ENCODE peak calls at places on chromosomes 3 and 15, in four cellular contexts. S is HTR-8/SVneo, O is AG04450, B is HCEC 1CT. A is an unnamed sample.

GRCh38 chr15:23854535-23855252 is 167.6 kb upstream of the NDN start:
- DNase-seq in S (no peak), B (no peak), O (no peak), A (no peak)

GRCh38 chr3:130748981-130749380 is 2.4 kb upstream of the PIK3R4 start:
- DNase-seq in B (peak), S (no peak), O (no peak), A (no peak)

GRCh38 chr3:28916713-28917499 is 364.0 kb upstream of the RBMS3 start:
- DNase-seq in S (peak), O (peak), B (peak), A (peak)

GRCh38 chr15:73822998-73823397 is 50.4 kb upstream of the TBC1D21 start:
- DNase-seq in S (peak), B (peak), O (no peak), A (peak)

GRCh38 chr15:57914350-57915055 is 151.0 kb downstream of the ALDH1A2 start:
- DNase-seq in S (no peak), B (no peak), O (no peak), A (no peak)

GRCh38 chr3:197364410-197365071 is 66.1 kb upstream of the DLG1 start:
- DNase-seq in B (no peak), S (no peak), O (no peak), A (peak)

GRCh38 chr15:78234515-78235040 is at the start of gene ACSBG1:
- DNase-seq in B (no peak), S (no peak), O (no peak), A (no peak)

GRCh38 chr15:56675930-56676329 is 57.4 kb downstream of the ZNF280D start:
- DNase-seq in S (no peak), O (no peak), B (no peak), A (no peak)

GRCh38 chr3:10334461-10334860 is 13.5 kb upstream of the SEC13 start:
- DNase-seq in S (no peak), O (no peak), B (no peak), A (peak)

GRCh38 chr3:112647122-112647521 is 6.2 kb upstream of the CCDC80 start:
- DNase-seq in S (peak), O (peak), B (peak), A (peak)

GRCh38 chr3:133162906-133163305 is 124.7 kb downstream of the TMEM108 start:
- DNase-seq in S (no peak), B (no peak), O (no peak), A (no peak)

GRCh38 chr3:3998140-3998977 is 199.1 kb downstream of the LRRN1 start:
- DNase-seq in B (no peak), S (no peak), O (no peak), A (peak)

GRCh38 chr15:39184701-39185390 is 396.0 kb upstream of the THBS1 start:
- DNase-seq in S (no peak), B (no peak), O (no peak), A (no peak)

GRCh38 chr3:79606414-79606813 is 161.4 kb downstream of the ROBO1 start:
- DNase-seq in O (no peak), S (no peak), B (no peak), A (no peak)

GRCh38 chr3:195543642-195544536 is 764 bp upstream of the PPP1R2 start:
- DNase-seq in S (no peak), O (no peak), B (no peak), A (no peak)

GRCh38 chr3:105195260-105195659 is 171.4 kb upstream of the ALCAM start:
- DNase-seq in B (peak), S (no peak), O (no peak), A (peak)

GRCh38 chr15:68154923-68155559 is 50.1 kb downstream of the CALML4 start:
- DNase-seq in O (peak), S (peak), B (peak), A (peak)

A was measured in LHCN-M2.